ENCODE peak calls at places on chromosomes 7 and 10, in eight cellular contexts. C is heart left ventricle, M is lung, A is H1, N is progenitor cell of endocrine pancreas, X is dorsolateral prefrontal cortex, S is Caco-2, R is WERI-Rb-1. I is an unnamed sample.

GRCh38 chr7:129859188-129859587 is 93.6 kb downstream of the UBE2H start:
- DNase-seq in N (no peak), S (no peak), X (no peak), R (no peak), C (no peak), A (no peak), M (no peak), I (no peak)

GRCh38 chr10:90407116-90407515 is 450.7 kb downstream of the HTR7 start:
- DNase-seq in C (no peak), M (no peak), R (no peak), S (peak; percentile 9), N (no peak), X (no peak), A (no peak), I (no peak)

GRCh38 chr7:35967366-35968139 is 166.7 kb downstream of the SEPTIN7 start:
- DNase-seq in R (no peak), S (no peak), X (no peak), M (no peak), C (no peak), N (no peak), A (peak; percentile 53), I (no peak)

GRCh38 chr10:49518566-49518965 is 20.4 kb downstream of the ERCC6 start:
- DNase-seq in R (no peak), N (no peak), A (no peak), S (no peak), C (no peak), X (no peak), M (no peak), I (no peak)

GRCh38 chr10:126895214-126895781 is 9.9 kb upstream of the DOCK1 start:
- DNase-seq in X (no peak), S (no peak), M (no peak), N (no peak), R (no peak), A (no peak), C (no peak), I (no peak)

GRCh38 chr7:152857272-152857671 is 97.7 kb downstream of the ACTR3B start:
- DNase-seq in A (no peak), N (no peak), R (no peak), X (no peak), M (no peak), C (no peak), S (no peak), I (no peak)

GRCh38 chr10:878333-878753 is 53.2 kb downstream of the LARP4B start:
- DNase-seq in N (no peak), R (no peak), S (no peak), C (no peak), A (no peak), M (no peak), X (no peak), I (no peak)

GRCh38 chr10:60114765-60115586 is 208.6 kb upstream of the CCDC6 start:
- DNase-seq in N (no peak), A (no peak), M (no peak), S (peak; percentile 77), R (no peak), C (no peak), X (no peak), I (no peak)

GRCh38 chr10:125628251-125629049 is 54.5 kb downstream of the TEX36 start:
- DNase-seq in C (no peak), R (no peak), S (no peak), X (no peak), A (no peak), M (no peak), N (no peak), I (no peak)

GRCh38 chr7:44782460-44782859 is 14.0 kb upstream of the PPIA start:
- DNase-seq in C (no peak), A (no peak), R (no peak), X (no peak), S (no peak), N (no peak), M (no peak), I (no peak)

GRCh38 chr7:29177963-29178612 is 16.5 kb upstream of the CHN2 start:
- DNase-seq in R (no peak), A (no peak), S (no peak), M (no peak), C (peak; percentile 63), X (peak; percentile 49), N (no peak), I (no peak)

GRCh38 chr7:36387437-36388345 is 2.0 kb upstream of the ANLN start:
- DNase-seq in C (no peak), S (no peak), A (no peak), R (no peak), N (no peak), M (no peak), X (no peak), I (no peak)

GRCh38 chr7:45001138-45001694 is 1.2 kb downstream of the CCM2 start:
- DNase-seq in N (no peak), X (no peak), C (no peak), A (no peak), R (peak; percentile 36), S (peak; percentile 52), M (no peak), I (peak; percentile 40)

GRCh38 chr10:115141254-115141653 is 48.1 kb downstream of the ATRNL1 start:
- DNase-seq in S (peak; percentile 6), N (no peak), A (no peak), R (no peak), M (no peak), C (no peak), X (no peak), I (no peak)

GRCh38 chr7:157609932-157610640 is 273.3 kb downstream of the DNAJB6 start:
- DNase-seq in M (no peak), S (no peak), N (no peak), C (no peak), A (no peak), R (no peak), X (no peak), I (no peak)

GRCh38 chr7:75762350-75762917 is 9.6 kb downstream of the CCL26 start:
- DNase-seq in X (no peak), C (no peak), M (no peak), A (no peak), S (peak; percentile 42), N (no peak), R (no peak), I (no peak)

GRCh38 chr7:75758491-75758890 is 13.5 kb downstream of the CCL26 start:
- DNase-seq in A (no peak), M (no peak), R (no peak), X (no peak), S (no peak), N (no peak), C (no peak), I (no peak)

GRCh38 chr7:75756340-75757297 is 15.4 kb downstream of the CCL26 start:
- DNase-seq in A (no peak), R (peak; percentile 35), X (no peak), M (no peak), S (peak; percentile 52), C (no peak), N (no peak), I (peak; percentile 22)

GRCh38 chr7:75757860-75758259 is 14.2 kb downstream of the CCL26 start:
- DNase-seq in X (no peak), M (no peak), N (no peak), R (no peak), C (no peak), A (no peak), S (no peak), I (no peak)

DNA sequence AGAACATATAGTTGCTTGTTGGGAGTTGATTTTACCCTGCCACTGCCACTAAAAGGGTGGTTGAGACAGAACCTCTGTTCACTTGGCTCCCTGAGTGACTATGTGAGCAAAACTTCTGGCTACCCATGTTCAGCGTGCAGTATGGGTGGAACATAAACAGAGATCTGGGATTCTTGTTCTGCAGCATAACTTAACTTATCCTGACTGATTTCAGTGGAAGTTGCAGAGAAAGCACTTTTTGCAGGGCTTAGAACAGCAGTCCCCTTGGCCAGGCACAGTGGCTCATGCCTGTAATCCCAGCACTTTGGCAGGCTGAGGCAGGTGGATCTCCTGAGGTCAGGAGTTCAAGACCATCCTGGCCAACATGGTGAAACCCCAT is 14.7 kb downstream of the CCL26 start:
- DNase-seq in R (no peak), M (no peak), N (no peak), C (no peak), A (no peak), S (no peak), X (no peak), I (no peak)
- TF ChIP-seq CTCF in R (no peak), M (no peak), N (no peak), C (no peak), A (no peak), S (no peak), X (no peak), I (no peak)

DNA sequence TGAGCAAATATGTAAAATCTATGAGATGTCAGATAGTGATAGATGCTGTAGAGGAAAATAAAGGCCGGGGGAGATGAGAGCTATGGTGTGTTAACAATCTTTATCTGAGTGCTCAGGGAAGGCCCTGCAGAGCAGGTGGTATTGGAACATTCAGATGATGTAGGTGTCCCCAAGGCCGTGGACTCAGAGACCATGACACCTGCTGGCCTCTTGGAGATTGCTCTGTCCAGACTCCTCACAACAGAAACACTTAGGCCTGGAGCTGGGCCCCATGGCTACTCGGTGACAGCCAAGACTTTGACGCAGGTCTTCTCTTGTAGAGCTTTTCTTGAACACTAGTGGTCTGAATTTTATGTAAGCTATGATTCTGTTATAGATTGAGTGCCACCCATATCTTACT is 13.3 kb downstream of the AKR1E2 start:
- DNase-seq in R (no peak), C (no peak), N (no peak), X (no peak), A (no peak), M (no peak), S (peak; percentile 34), I (no peak)
- TF ChIP-seq CTCF in R (no peak), C (no peak), N (no peak), X (no peak), A (no peak), M (no peak), S (no peak), I (no peak)

DNA sequence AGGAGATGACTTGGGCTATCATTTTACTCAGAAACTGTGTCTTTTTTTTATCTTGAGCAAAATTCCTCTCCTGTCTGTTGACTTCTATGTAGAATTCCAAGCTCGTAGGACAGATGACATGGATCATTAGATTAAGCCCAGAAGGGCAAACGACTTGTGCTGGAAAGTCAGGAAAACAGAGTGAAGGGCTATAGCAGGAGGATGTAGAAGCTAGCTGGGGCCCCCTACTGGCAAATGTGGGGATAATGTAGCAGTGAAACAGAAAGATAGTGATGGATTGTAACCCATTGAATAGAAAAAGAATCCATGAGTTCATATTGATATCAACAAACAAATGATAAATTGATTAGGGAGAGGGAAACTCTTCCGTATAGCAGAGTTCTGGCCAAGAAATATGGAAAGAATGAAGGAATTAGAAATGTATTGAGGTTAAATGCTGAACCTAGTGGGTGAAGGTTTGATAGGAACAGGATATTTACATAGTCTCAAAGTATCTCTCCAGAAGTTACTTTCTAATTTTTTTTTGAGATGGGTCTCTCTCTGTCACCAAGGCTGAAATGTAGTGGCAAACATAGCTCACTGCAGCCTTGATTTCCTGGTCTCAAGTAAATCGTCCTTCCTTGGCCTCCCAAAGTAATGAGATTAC is 103.6 kb downstream of the LYZL1 start:
- DNase-seq in S (peak; percentile 76), X (no peak), M (no peak), R (peak; percentile 38), A (peak; percentile 69), N (no peak), C (no peak), I (peak; percentile 62)
- TF ChIP-seq CTCF in S (peak; percentile 93), X (peak; percentile 66), M (peak; percentile 37), R (peak; percentile 48), A (peak; percentile 8), N (peak; percentile 92), C (peak; percentile 85), I (peak; percentile 67)

GRCh38 chr10:33335800-33336605 is 1.5 kb upstream of the NRP1 start:
- DNase-seq in C (peak; percentile 91), A (peak; percentile 71), N (peak; percentile 37), X (peak; percentile 47), M (peak; percentile 55), S (peak; percentile 82), R (peak; percentile 4), I (no peak)
- TF ChIP-seq CTCF in C (peak; percentile 19), A (no peak), N (no peak), X (no peak), M (no peak), S (no peak), R (no peak), I (no peak)

GRCh38 chr10:42864575-42864974 is 82.0 kb downstream of the BMS1 start:
- DNase-seq in A (no peak), N (no peak), S (peak; percentile 45), R (no peak), M (no peak), X (no peak), C (peak; percentile 21), I (no peak)
- TF ChIP-seq CTCF in A (peak; percentile 52), N (peak; percentile 32), S (peak; percentile 48), R (peak; percentile 58), M (no peak), X (peak; percentile 8), C (peak; percentile 7), I (peak; percentile 11)

I was measured in glutamatergic neuron.